ENCODE peak calls at places on chromosome 22, in eight cellular contexts. One of them, this sample, is unnamed. For H3K4me1, the result is how much of the 10 kb centered on the place peaks cover.

GRCh38 chr22:39433476-39434242 is 23.2 kb upstream of the MGAT3 start:
- DNase-seq in HCT116: no peak
- DNase-seq in GM12878: no peak
- DNase-seq in K562: no peak
- DNase-seq in SK-N-SH: no peak
- DNase-seq in A549: no peak
- DNase-seq in GM23338: no peak
- DNase-seq in HepG2: no peak
- DNase-seq in this sample: no peak

GRCh38 chr22:41286639-41287091 is 678 bp upstream of the RANGAP1 start:
- DNase-seq in HCT116: no peak
- DNase-seq in GM12878: peak
- DNase-seq in K562: peak
- DNase-seq in SK-N-SH: peak
- DNase-seq in A549: no peak
- DNase-seq in GM23338: no peak
- DNase-seq in HepG2: peak
- DNase-seq in this sample: no peak

GRCh38 chr22:36386351-36386899 is 1.3 kb downstream of the MYH9 start:
- DNase-seq in HCT116: no peak
- DNase-seq in GM12878: peak
- DNase-seq in K562: no peak
- DNase-seq in SK-N-SH: no peak
- DNase-seq in A549: no peak
- DNase-seq in GM23338: no peak
- DNase-seq in HepG2: no peak
- DNase-seq in this sample: no peak

GRCh38 chr22:36032611-36033010 is 4.0 kb upstream of the RBFOX2 start:
- DNase-seq in HCT116: no peak
- DNase-seq in GM12878: no peak
- DNase-seq in K562: no peak
- DNase-seq in SK-N-SH: no peak
- DNase-seq in A549: no peak
- DNase-seq in GM23338: no peak
- DNase-seq in HepG2: no peak
- DNase-seq in this sample: no peak

GRCh38 chr22:46338636-46339035 is 3.1 kb downstream of the TRMU start:
- DNase-seq in HCT116: no peak
- DNase-seq in GM12878: no peak
- DNase-seq in K562: no peak
- DNase-seq in SK-N-SH: no peak
- DNase-seq in A549: no peak
- DNase-seq in GM23338: no peak
- DNase-seq in HepG2: no peak
- DNase-seq in this sample: no peak

GRCh38 chr22:43477966-43478365 is 66.2 kb downstream of the MPPED1 start:
- DNase-seq in HCT116: no peak
- DNase-seq in GM12878: no peak
- DNase-seq in K562: no peak
- DNase-seq in SK-N-SH: no peak
- DNase-seq in A549: no peak
- DNase-seq in GM23338: no peak
- DNase-seq in HepG2: no peak
- DNase-seq in this sample: no peak

GRCh38 chr22:21593406-21594232 is 26.1 kb downstream of the UBE2L3 start:
- DNase-seq in HCT116: no peak
- DNase-seq in GM12878: no peak
- DNase-seq in K562: peak
- DNase-seq in SK-N-SH: peak
- DNase-seq in A549: peak
- DNase-seq in GM23338: peak
- DNase-seq in HepG2: peak
- DNase-seq in this sample: no peak

GRCh38 chr22:38793721-38794466 is at the start of gene DNAL4:
- DNase-seq in HCT116: peak
- DNase-seq in GM12878: peak
- DNase-seq in K562: peak
- DNase-seq in SK-N-SH: peak
- DNase-seq in A549: peak
- DNase-seq in GM23338: peak
- DNase-seq in HepG2: peak
- DNase-seq in this sample: peak

GRCh38 chr22:17446704-17447103 is 77.4 kb downstream of the CECR2 start:
- DNase-seq in HCT116: no peak
- DNase-seq in GM12878: no peak
- DNase-seq in K562: no peak
- DNase-seq in SK-N-SH: no peak
- DNase-seq in A549: no peak
- DNase-seq in GM23338: no peak
- DNase-seq in HepG2: no peak
- DNase-seq in this sample: no peak

GRCh38 chr22:40107756-40108437 is 69.8 kb upstream of the TNRC6B start:
- DNase-seq in HCT116: no peak
- DNase-seq in GM12878: no peak
- DNase-seq in K562: no peak
- DNase-seq in SK-N-SH: no peak
- DNase-seq in A549: no peak
- DNase-seq in GM23338: no peak
- DNase-seq in HepG2: no peak
- DNase-seq in this sample: peak

GRCh38 chr22:38051900-38052862 is 5.0 kb upstream of the PICK1 start:
- DNase-seq in HCT116: peak
- DNase-seq in GM12878: peak
- DNase-seq in K562: peak
- DNase-seq in SK-N-SH: peak
- DNase-seq in A549: peak
- DNase-seq in GM23338: peak
- DNase-seq in HepG2: peak
- DNase-seq in this sample: peak

GRCh38 chr22:37505565-37505964 is 13.7 kb downstream of the CARD10 start:
- DNase-seq in HCT116: no peak
- DNase-seq in GM12878: no peak
- DNase-seq in K562: no peak
- DNase-seq in SK-N-SH: no peak
- DNase-seq in A549: no peak
- DNase-seq in GM23338: no peak
- DNase-seq in HepG2: no peak
- DNase-seq in this sample: no peak

DNA sequence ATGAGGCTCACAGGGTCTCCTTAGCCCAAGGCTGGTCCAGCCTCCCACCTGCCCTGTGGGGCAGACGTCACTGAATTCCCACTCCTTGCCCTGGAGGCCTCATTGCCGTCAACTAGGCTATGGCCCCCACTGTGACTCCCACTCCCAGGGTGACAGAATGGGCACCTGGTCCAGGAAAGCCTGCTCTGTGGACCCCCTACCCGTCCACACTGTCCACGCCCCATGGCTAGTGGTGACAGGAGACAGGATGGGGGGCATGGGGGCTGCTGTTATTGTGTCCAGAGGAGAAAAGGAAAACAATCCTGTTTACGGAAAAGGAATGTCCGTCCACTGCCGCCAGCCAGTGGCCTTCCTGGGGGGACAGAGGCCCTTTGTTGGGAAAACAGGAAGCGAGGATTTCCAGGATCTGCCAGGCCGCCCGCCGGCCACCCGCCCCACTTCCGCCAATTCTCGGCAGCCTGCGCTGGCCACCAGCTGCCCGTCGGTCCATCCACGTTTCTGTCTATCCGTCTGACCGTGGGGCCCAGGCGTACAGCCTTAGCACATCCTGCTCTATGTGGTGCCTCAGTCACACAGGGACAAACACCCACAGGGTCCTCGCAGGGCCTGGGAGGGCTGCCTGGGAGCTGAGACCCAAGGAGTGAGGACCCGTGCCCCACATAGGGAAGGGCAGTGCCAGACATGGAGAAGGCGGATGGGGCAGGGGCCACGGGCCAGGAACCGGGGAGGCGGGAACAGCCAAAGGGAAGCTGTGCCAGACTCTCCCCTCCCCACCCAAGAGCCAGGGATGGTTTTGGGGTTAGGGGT is 19.5 kb downstream of the CRELD2 start:
- DNase-seq in HCT116: no peak
- DNase-seq in GM12878: no peak
- DNase-seq in K562: no peak
- DNase-seq in SK-N-SH: no peak
- DNase-seq in A549: no peak
- DNase-seq in GM23338: no peak
- DNase-seq in HepG2: peak
- DNase-seq in this sample: no peak
- H3K4me1 ChIP-seq in HCT116: under half
- H3K4me1 ChIP-seq in GM12878: under half
- H3K4me1 ChIP-seq in K562: half or more
- H3K4me1 ChIP-seq in SK-N-SH: under half
- H3K4me1 ChIP-seq in A549: under half
- H3K4me1 ChIP-seq in GM23338: under half
- H3K4me1 ChIP-seq in HepG2: half or more
- H3K4me1 ChIP-seq in this sample: under half

GRCh38 chr22:23553438-23553837 is 26.7 kb downstream of the IGLL1 start:
- DNase-seq in HCT116: no peak
- DNase-seq in GM12878: no peak
- DNase-seq in K562: no peak
- DNase-seq in SK-N-SH: no peak
- DNase-seq in A549: no peak
- DNase-seq in GM23338: no peak
- DNase-seq in HepG2: no peak
- DNase-seq in this sample: no peak

GRCh38 chr22:23552573-23552972 is 27.5 kb downstream of the IGLL1 start:
- DNase-seq in HCT116: no peak
- DNase-seq in GM12878: no peak
- DNase-seq in K562: no peak
- DNase-seq in SK-N-SH: no peak
- DNase-seq in A549: no peak
- DNase-seq in GM23338: no peak
- DNase-seq in HepG2: no peak
- DNase-seq in this sample: no peak

GRCh38 chr22:23556026-23556620 is 24.0 kb downstream of the IGLL1 start:
- DNase-seq in HCT116: no peak
- DNase-seq in GM12878: no peak
- DNase-seq in K562: no peak
- DNase-seq in SK-N-SH: no peak
- DNase-seq in A549: no peak
- DNase-seq in GM23338: no peak
- DNase-seq in HepG2: no peak
- DNase-seq in this sample: no peak

GRCh38 chr22:23555118-23555517 is 25.0 kb downstream of the IGLL1 start:
- DNase-seq in HCT116: no peak
- DNase-seq in GM12878: no peak
- DNase-seq in K562: no peak
- DNase-seq in SK-N-SH: no peak
- DNase-seq in A549: no peak
- DNase-seq in GM23338: no peak
- DNase-seq in HepG2: no peak
- DNase-seq in this sample: no peak

GRCh38 chr22:23553922-23554870 is 25.9 kb downstream of the IGLL1 start:
- DNase-seq in HCT116: no peak
- DNase-seq in GM12878: no peak
- DNase-seq in K562: no peak
- DNase-seq in SK-N-SH: no peak
- DNase-seq in A549: no peak
- DNase-seq in GM23338: no peak
- DNase-seq in HepG2: no peak
- DNase-seq in this sample: no peak
- TF ChIP-seq REST in HCT116: no peak
- TF ChIP-seq REST in GM12878: no peak
- TF ChIP-seq REST in K562: no peak
- TF ChIP-seq REST in SK-N-SH: no peak
- TF ChIP-seq REST in A549: no peak
- TF ChIP-seq REST in GM23338: no peak
- TF ChIP-seq REST in HepG2: no peak
- TF ChIP-seq REST in this sample: no peak

GRCh38 chr22:27866136-27867091 is 52.6 kb downstream of the PITPNB start:
- DNase-seq in HCT116: no peak
- DNase-seq in GM12878: no peak
- DNase-seq in K562: no peak
- DNase-seq in SK-N-SH: no peak
- DNase-seq in A549: peak
- DNase-seq in GM23338: no peak
- DNase-seq in HepG2: peak
- DNase-seq in this sample: no peak

GRCh38 chr22:27867114-27867957 is 51.7 kb downstream of the PITPNB start:
- DNase-seq in HCT116: no peak
- DNase-seq in GM12878: no peak
- DNase-seq in K562: no peak
- DNase-seq in SK-N-SH: no peak
- DNase-seq in A549: no peak
- DNase-seq in GM23338: no peak
- DNase-seq in HepG2: no peak
- DNase-seq in this sample: no peak

GRCh38 chr22:27863001-27863400 is 56.1 kb downstream of the PITPNB start:
- DNase-seq in HCT116: no peak
- DNase-seq in GM12878: no peak
- DNase-seq in K562: no peak
- DNase-seq in SK-N-SH: no peak
- DNase-seq in A549: no peak
- DNase-seq in GM23338: no peak
- DNase-seq in HepG2: no peak
- DNase-seq in this sample: no peak

GRCh38 chr22:27859336-27859735 is 57.8 kb upstream of the MN1 start:
- DNase-seq in HCT116: no peak
- DNase-seq in GM12878: no peak
- DNase-seq in K562: no peak
- DNase-seq in SK-N-SH: no peak
- DNase-seq in A549: no peak
- DNase-seq in GM23338: no peak
- DNase-seq in HepG2: no peak
- DNase-seq in this sample: no peak

GRCh38 chr22:27863556-27863955 is 55.5 kb downstream of the PITPNB start:
- DNase-seq in HCT116: no peak
- DNase-seq in GM12878: no peak
- DNase-seq in K562: no peak
- DNase-seq in SK-N-SH: no peak
- DNase-seq in A549: no peak
- DNase-seq in GM23338: no peak
- DNase-seq in HepG2: no peak
- DNase-seq in this sample: no peak
- H3K4me1 ChIP-seq in HCT116: under half
- H3K4me1 ChIP-seq in GM12878: under half
- H3K4me1 ChIP-seq in K562: under half
- H3K4me1 ChIP-seq in SK-N-SH: under half
- H3K4me1 ChIP-seq in A549: half or more
- H3K4me1 ChIP-seq in GM23338: under half
- H3K4me1 ChIP-seq in HepG2: half or more
- H3K4me1 ChIP-seq in this sample: under half

DNA sequence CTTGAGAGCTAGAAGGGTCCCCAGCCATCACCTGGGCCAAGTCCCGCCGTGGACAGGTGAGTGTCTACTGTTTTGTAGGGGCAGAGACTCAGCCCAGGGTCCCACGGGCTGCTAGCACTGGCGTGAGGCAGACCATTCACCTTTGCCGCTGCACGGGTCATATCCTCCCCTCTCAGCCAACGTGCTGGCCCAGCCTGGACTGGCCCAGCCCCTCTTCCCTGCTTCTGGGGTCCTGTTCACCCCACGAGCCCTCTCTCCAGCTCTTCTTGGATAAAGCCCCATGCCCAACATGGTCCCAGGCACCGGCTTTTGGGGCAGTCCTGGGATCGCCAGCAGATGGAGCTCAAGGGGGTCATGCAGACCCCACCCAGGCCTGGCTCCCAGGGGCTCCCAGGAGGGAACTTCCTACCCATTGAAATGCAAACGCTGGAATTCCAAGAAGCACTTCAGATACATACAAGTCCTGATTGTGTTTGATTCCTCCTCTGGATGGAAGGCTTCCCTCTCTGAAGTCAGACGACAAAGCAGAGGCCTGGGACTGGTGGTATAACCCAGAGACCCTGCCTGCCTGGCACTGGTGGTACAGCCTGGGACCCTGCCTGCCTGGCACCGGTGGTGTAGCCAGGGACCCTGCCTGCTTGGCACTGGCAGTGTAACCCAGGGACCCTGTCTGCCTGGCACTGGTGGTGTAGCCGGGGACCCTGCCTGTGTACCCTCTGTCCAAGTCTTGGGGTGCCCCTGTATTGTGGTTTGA is 8.9 kb upstream of the SEPTIN5 start:
- DNase-seq in HCT116: no peak
- DNase-seq in GM12878: no peak
- DNase-seq in K562: peak
- DNase-seq in SK-N-SH: no peak
- DNase-seq in A549: no peak
- DNase-seq in GM23338: peak
- DNase-seq in HepG2: no peak
- DNase-seq in this sample: no peak
- TF ChIP-seq REST in HCT116: no peak
- TF ChIP-seq REST in GM12878: no peak
- TF ChIP-seq REST in K562: no peak
- TF ChIP-seq REST in SK-N-SH: no peak
- TF ChIP-seq REST in A549: no peak
- TF ChIP-seq REST in GM23338: no peak
- TF ChIP-seq REST in HepG2: no peak
- TF ChIP-seq REST in this sample: no peak